ENCODE peak calls at places on chromosomes 13 and 19, in ten cellular contexts. One of them, this sample, is unnamed.

GRCh38 chr19:14030997-14031718 is 404 bp upstream of the IL27RA start:
- DNase-seq in tibial artery: no peak
- DNase-seq in body of pancreas: no peak
- DNase-seq in adipocyte: no peak
- DNase-seq in heart right ventricle: no peak
- DNase-seq in AML-193: no peak
- DNase-seq in NCI-H446 treated with DMSO at 0.1 percent for 48 hours: no peak
- DNase-seq in thoracic aorta: no peak
- DNase-seq in NCI-H748 treated with DMSO at 0.1 percent for 48 hours: no peak
- DNase-seq in Ammon's horn: no peak
- DNase-seq in this sample: no peak

GRCh38 chr13:46124531-46124966 is 19.7 kb upstream of the CPB2 start:
- DNase-seq in NCI-H748 treated with DMSO at 0.1 percent for 48 hours: no peak
- DNase-seq in thoracic aorta: no peak
- DNase-seq in heart right ventricle: no peak
- DNase-seq in Ammon's horn: peak; percentile 47
- DNase-seq in tibial artery: no peak
- DNase-seq in AML-193: no peak
- DNase-seq in body of pancreas: no peak
- DNase-seq in adipocyte: no peak
- DNase-seq in NCI-H446 treated with DMSO at 0.1 percent for 48 hours: no peak
- DNase-seq in this sample: no peak

GRCh38 chr19:14337510-14337909 is 43.7 kb upstream of the ADGRE5 start:
- DNase-seq in Ammon's horn: no peak
- DNase-seq in thoracic aorta: no peak
- DNase-seq in NCI-H446 treated with DMSO at 0.1 percent for 48 hours: no peak
- DNase-seq in adipocyte: peak; percentile 14
- DNase-seq in AML-193: no peak
- DNase-seq in NCI-H748 treated with DMSO at 0.1 percent for 48 hours: no peak
- DNase-seq in heart right ventricle: no peak
- DNase-seq in body of pancreas: no peak
- DNase-seq in tibial artery: no peak
- DNase-seq in this sample: peak; percentile 23

GRCh38 chr19:51002542-51003311 is 1.3 kb upstream of the KLK8 start:
- DNase-seq in AML-193: no peak
- DNase-seq in heart right ventricle: no peak
- DNase-seq in NCI-H446 treated with DMSO at 0.1 percent for 48 hours: no peak
- DNase-seq in tibial artery: no peak
- DNase-seq in thoracic aorta: no peak
- DNase-seq in NCI-H748 treated with DMSO at 0.1 percent for 48 hours: no peak
- DNase-seq in body of pancreas: no peak
- DNase-seq in adipocyte: no peak
- DNase-seq in Ammon's horn: no peak
- DNase-seq in this sample: peak; percentile 9

GRCh38 chr13:39401756-39402155 is 201.2 kb downstream of the LHFPL6 start:
- DNase-seq in tibial artery: no peak
- DNase-seq in NCI-H748 treated with DMSO at 0.1 percent for 48 hours: no peak
- DNase-seq in Ammon's horn: no peak
- DNase-seq in AML-193: no peak
- DNase-seq in NCI-H446 treated with DMSO at 0.1 percent for 48 hours: no peak
- DNase-seq in heart right ventricle: no peak
- DNase-seq in adipocyte: no peak
- DNase-seq in body of pancreas: no peak
- DNase-seq in thoracic aorta: no peak
- DNase-seq in this sample: no peak

GRCh38 chr13:104645786-104646185 is 1579.6 kb upstream of the SLC10A2 start:
- DNase-seq in heart right ventricle: no peak
- DNase-seq in AML-193: no peak
- DNase-seq in NCI-H446 treated with DMSO at 0.1 percent for 48 hours: no peak
- DNase-seq in thoracic aorta: no peak
- DNase-seq in tibial artery: no peak
- DNase-seq in Ammon's horn: no peak
- DNase-seq in adipocyte: no peak
- DNase-seq in body of pancreas: no peak
- DNase-seq in NCI-H748 treated with DMSO at 0.1 percent for 48 hours: no peak
- DNase-seq in this sample: no peak

GRCh38 chr19:18989316-18989715 is 44.0 kb downstream of the SUGP2 start:
- DNase-seq in tibial artery: no peak
- DNase-seq in body of pancreas: no peak
- DNase-seq in adipocyte: no peak
- DNase-seq in AML-193: no peak
- DNase-seq in NCI-H748 treated with DMSO at 0.1 percent for 48 hours: no peak
- DNase-seq in thoracic aorta: no peak
- DNase-seq in Ammon's horn: no peak
- DNase-seq in NCI-H446 treated with DMSO at 0.1 percent for 48 hours: no peak
- DNase-seq in heart right ventricle: no peak
- DNase-seq in this sample: no peak

GRCh38 chr19:4360081-4360569 is 16.8 kb downstream of the MPND start:
- DNase-seq in thoracic aorta: no peak
- DNase-seq in heart right ventricle: no peak
- DNase-seq in NCI-H446 treated with DMSO at 0.1 percent for 48 hours: no peak
- DNase-seq in tibial artery: no peak
- DNase-seq in NCI-H748 treated with DMSO at 0.1 percent for 48 hours: no peak
- DNase-seq in Ammon's horn: no peak
- DNase-seq in body of pancreas: no peak
- DNase-seq in adipocyte: no peak
- DNase-seq in AML-193: no peak
- DNase-seq in this sample: no peak

GRCh38 chr13:98456423-98456845 is 120.5 kb downstream of the STK24 start:
- DNase-seq in AML-193: no peak
- DNase-seq in Ammon's horn: no peak
- DNase-seq in heart right ventricle: no peak
- DNase-seq in NCI-H446 treated with DMSO at 0.1 percent for 48 hours: no peak
- DNase-seq in tibial artery: no peak
- DNase-seq in thoracic aorta: no peak
- DNase-seq in adipocyte: no peak
- DNase-seq in body of pancreas: no peak
- DNase-seq in NCI-H748 treated with DMSO at 0.1 percent for 48 hours: no peak
- DNase-seq in this sample: no peak

This sample was measured in NCI-H774.